ENCODE peak calls at places on chromosome 4, in seven cellular contexts. D, R, Z, N, C, Q and B are unnamed samples.

GRCh38 chr4:153207561-153207960 is 3.3 kb downstream of the TRIM2 start:
- DNase-seq in Z (peak; percentile 17), D (peak; percentile 23), N (no peak), Q (no peak), R (no peak), C (no peak), B (no peak)

GRCh38 chr4:94446386-94446785 is 5.4 kb upstream of the PDLIM5 start:
- DNase-seq in N (no peak), R (no peak), C (peak; percentile 76), D (peak; percentile 39), Z (peak; percentile 90), Q (no peak), B (peak; percentile 98)

GRCh38 chr4:74446193-74446868 is 1.4 kb downstream of the AREG start:
- DNase-seq in N (no peak), C (no peak), D (peak; percentile 72), R (no peak), Q (no peak), Z (no peak), B (no peak)

GRCh38 chr4:41957634-41958033 is 22.4 kb downstream of the TMEM33 start:
- DNase-seq in N (peak; percentile 53), C (peak; percentile 11), D (peak; percentile 26), Z (no peak), Q (no peak), R (no peak), B (no peak)

GRCh38 chr4:147019061-147019460 is 73.4 kb upstream of the TTC29 start:
- DNase-seq in D (peak; percentile 72), C (peak; percentile 29), Z (peak; percentile 40), N (peak; percentile 18), Q (peak; percentile 83), R (peak; percentile 44), B (peak; percentile 77)

GRCh38 chr4:13548059-13548983 is 4.0 kb upstream of the NKX3-2 start:
- DNase-seq in C (no peak), Z (no peak), D (peak; percentile 22), N (no peak), R (no peak), Q (no peak), B (no peak)

GRCh38 chr4:11338990-11339782 is 89.5 kb downstream of the HS3ST1 start:
- DNase-seq in N (no peak), Z (no peak), Q (no peak), C (no peak), R (no peak), D (no peak), B (no peak)

GRCh38 chr4:171101845-171102244 is 711.4 kb upstream of the GALNTL6 start:
- DNase-seq in Z (no peak), R (no peak), Q (no peak), C (no peak), N (no peak), D (no peak), B (no peak)

GRCh38 chr4:138204507-138204906 is 37.6 kb downstream of the SLC7A11 start:
- DNase-seq in Z (no peak), D (peak; percentile 42), N (no peak), R (no peak), Q (no peak), C (no peak), B (no peak)

GRCh38 chr4:110091426-110091825 is 107.0 kb downstream of the ELOVL6 start:
- DNase-seq in C (peak; percentile 80), N (no peak), D (peak; percentile 90), Z (peak; percentile 76), R (no peak), Q (no peak), B (peak; percentile 71)

GRCh38 chr4:87219648-87220093 is 747 bp downstream of the KLHL8 start:
- DNase-seq in R (peak; percentile 41), Z (no peak), N (peak; percentile 64), D (peak; percentile 12), Q (peak; percentile 84), C (peak; percentile 20), B (no peak)

GRCh38 chr4:135065366-135065765 is 863.8 kb upstream of the PABPC4L start:
- DNase-seq in N (no peak), C (no peak), D (no peak), Z (no peak), Q (no peak), R (no peak), B (no peak)

GRCh38 chr4:152352645-152353116 is 183.2 kb downstream of the FBXW7 start:
- DNase-seq in N (peak; percentile 15), R (no peak), D (peak; percentile 87), Q (no peak), C (peak; percentile 89), Z (peak; percentile 89), B (peak; percentile 98)

GRCh38 chr4:151340751-151341385 is 15.5 kb upstream of the SH3D19 start:
- DNase-seq in Q (no peak), D (no peak), C (no peak), Z (no peak), N (no peak), R (no peak), B (no peak)

GRCh38 chr4:1985287-1985686 is 23.5 kb downstream of the NELFA start:
- DNase-seq in Q (no peak), R (no peak), Z (no peak), C (no peak), N (no peak), D (no peak), B (no peak)

GRCh38 chr4:6470502-6471302 is 1.7 kb downstream of the PPP2R2C start:
- DNase-seq in R (no peak), N (peak; percentile 41), C (no peak), D (peak; percentile 68), Q (peak; percentile 88), Z (peak; percentile 19), B (peak; percentile 32)

GRCh38 chr4:129095811-129096454 is at the start of gene C4orf33:
- DNase-seq in Q (peak; percentile 79), Z (peak; percentile 53), C (peak; percentile 39), N (peak; percentile 72), R (peak; percentile 66), D (peak; percentile 66), B (peak; percentile 74)